ENCODE peak calls at places on chromosomes 6 and 20, in four cellular contexts. R, P, H and V are unnamed samples.

GRCh38 chr20:45341939-45342862 is 6.0 kb downstream of the SDC4 start:
- DNase-seq in H (no peak), P (peak), R (peak), V (no peak)

GRCh38 chr6:159101656-159102055 is 56.9 kb upstream of the TAGAP start:
- DNase-seq in P (peak), H (no peak), R (no peak), V (no peak)

GRCh38 chr20:3711418-3712043 is 869 bp downstream of the SIGLEC1 start:
- DNase-seq in H (no peak), P (no peak), R (no peak), V (no peak)

GRCh38 chr6:82775361-82775760 is 290.3 kb downstream of the UBE3D start:
- DNase-seq in H (no peak), R (peak), P (no peak), V (no peak)

GRCh38 chr6:31958412-31958740 is 395 bp downstream of the NELFE start:
- DNase-seq in R (no peak), P (no peak), H (no peak), V (no peak)

GRCh38 chr20:6863355-6863754 is 95.9 kb downstream of the BMP2 start:
- DNase-seq in H (no peak), R (no peak), P (no peak), V (no peak)

GRCh38 chr6:163860194-163861081 is 445.9 kb downstream of the QKI start:
- DNase-seq in H (no peak), R (no peak), P (no peak), V (no peak)

GRCh38 chr6:169042061-169042460 is 211.6 kb downstream of the THBS2 start:
- DNase-seq in H (no peak), R (peak), P (no peak), V (no peak)

GRCh38 chr20:18638768-18639167 is 50.9 kb downstream of the DTD1 start:
- DNase-seq in R (no peak), P (no peak), H (no peak), V (no peak)

GRCh38 chr6:45366534-45366933 is 11.2 kb downstream of the SUPT3H start:
- DNase-seq in H (no peak), R (no peak), P (no peak), V (no peak)

GRCh38 chr6:127420558-127420957 is 38.6 kb downstream of the KIAA0408 start:
- DNase-seq in H (peak), R (peak), P (peak), V (peak)

GRCh38 chr20:61949714-61950630 is 115.7 kb downstream of the TAF4 start:
- DNase-seq in P (no peak), R (no peak), H (no peak), V (no peak)

GRCh38 chr6:26033942-26034354 is 53.3 kb upstream of the HFE start:
- DNase-seq in H (no peak), P (no peak), R (no peak), V (no peak)

GRCh38 chr6:26032387-26033131 is 54.7 kb upstream of the HFE start:
- DNase-seq in P (no peak), R (peak), H (no peak), V (peak)

GRCh38 chr6:26031595-26032386 is 55.4 kb upstream of the HFE start:
- DNase-seq in H (peak), P (peak), R (peak), V (peak)

GRCh38 chr6:26034901-26035300 is 52.3 kb upstream of the HFE start:
- DNase-seq in H (no peak), P (no peak), R (no peak), V (no peak)

GRCh38 chr6:26033132-26033941 is 53.9 kb upstream of the HFE start:
- DNase-seq in R (peak), H (peak), P (peak), V (peak)
- TF ChIP-seq CTCF in R (no peak), H (no peak), P (no peak), V (no peak)

GRCh38 chr20:47298624-47299023 is 57.9 kb downstream of the ZMYND8 start:
- DNase-seq in P (no peak), H (no peak), R (no peak), V (no peak)

GRCh38 chr20:47295921-47296426 is 60.5 kb downstream of the ZMYND8 start:
- DNase-seq in H (no peak), R (peak), P (peak), V (peak)

GRCh38 chr20:47297746-47298145 is 58.8 kb downstream of the ZMYND8 start:
- DNase-seq in R (no peak), H (no peak), P (no peak), V (no peak)

GRCh38 chr20:47300071-47300470 is 56.4 kb downstream of the ZMYND8 start:
- DNase-seq in R (no peak), H (no peak), P (no peak), V (no peak)

GRCh38 chr20:47296950-47297349 is 59.5 kb downstream of the ZMYND8 start:
- DNase-seq in P (peak), R (peak), H (no peak), V (no peak)
- TF ChIP-seq CTCF in P (no peak), R (peak), H (no peak), V (no peak)

GRCh38 chr6:122789078-122789861 is at the start of gene SMPDL3A:
- DNase-seq in P (peak), R (peak), H (no peak), V (peak)
- TF ChIP-seq CTCF in P (peak), R (peak), H (no peak), V (no peak)

GRCh38 chr6:106688177-106688951 is 59.0 kb downstream of the QRSL1 start:
- DNase-seq in R (peak), H (no peak), P (no peak), V (peak)
- TF ChIP-seq CTCF in R (peak), H (no peak), P (no peak), V (peak)